ENCODE peak calls at places on chromosomes 16 and 17, in nine cellular contexts. One of them, this sample, is unnamed.

GRCh38 chr17:29016635-29017034 is 10.8 kb upstream of the SEZ6 start:
- DNase-seq in naive thymus-derived CD8-positive, alpha-beta T cell: no peak
- DNase-seq in posterior cingulate gyrus: no peak
- DNase-seq in ascending aorta: no peak
- DNase-seq in upper lobe of right lung: no peak
- DNase-seq in iris pigment epithelial cell: no peak
- DNase-seq in HT1080: no peak
- DNase-seq in activated naive CD4-positive, alpha-beta T cell: no peak
- DNase-seq in M059J: no peak
- DNase-seq in this sample: no peak

GRCh38 chr16:4544483-4544882 is 5.9 kb upstream of the CDIP1 start:
- DNase-seq in HT1080: no peak
- DNase-seq in iris pigment epithelial cell: no peak
- DNase-seq in posterior cingulate gyrus: no peak
- DNase-seq in upper lobe of right lung: no peak
- DNase-seq in ascending aorta: no peak
- DNase-seq in M059J: no peak
- DNase-seq in activated naive CD4-positive, alpha-beta T cell: no peak
- DNase-seq in naive thymus-derived CD8-positive, alpha-beta T cell: no peak
- DNase-seq in this sample: no peak

GRCh38 chr17:64498308-64499203 is 1.7 kb upstream of the POLG2 start:
- DNase-seq in ascending aorta: no peak
- DNase-seq in M059J: peak
- DNase-seq in naive thymus-derived CD8-positive, alpha-beta T cell: no peak
- DNase-seq in upper lobe of right lung: no peak
- DNase-seq in posterior cingulate gyrus: no peak
- DNase-seq in activated naive CD4-positive, alpha-beta T cell: no peak
- DNase-seq in iris pigment epithelial cell: no peak
- DNase-seq in HT1080: no peak
- DNase-seq in this sample: peak

GRCh38 chr16:16151315-16151714 is 72.0 kb downstream of the ABCC6 start:
- DNase-seq in upper lobe of right lung: no peak
- DNase-seq in M059J: no peak
- DNase-seq in activated naive CD4-positive, alpha-beta T cell: no peak
- DNase-seq in naive thymus-derived CD8-positive, alpha-beta T cell: no peak
- DNase-seq in iris pigment epithelial cell: peak
- DNase-seq in posterior cingulate gyrus: no peak
- DNase-seq in ascending aorta: no peak
- DNase-seq in HT1080: peak
- DNase-seq in this sample: no peak

GRCh38 chr16:30377050-30377811 is 2.6 kb downstream of the MYL11 start:
- DNase-seq in iris pigment epithelial cell: no peak
- DNase-seq in activated naive CD4-positive, alpha-beta T cell: no peak
- DNase-seq in upper lobe of right lung: no peak
- DNase-seq in posterior cingulate gyrus: no peak
- DNase-seq in HT1080: no peak
- DNase-seq in M059J: no peak
- DNase-seq in ascending aorta: no peak
- DNase-seq in naive thymus-derived CD8-positive, alpha-beta T cell: no peak
- DNase-seq in this sample: no peak

GRCh38 chr17:61984826-61985225 is 57.0 kb upstream of the INTS2 start:
- DNase-seq in posterior cingulate gyrus: no peak
- DNase-seq in iris pigment epithelial cell: no peak
- DNase-seq in naive thymus-derived CD8-positive, alpha-beta T cell: no peak
- DNase-seq in M059J: no peak
- DNase-seq in activated naive CD4-positive, alpha-beta T cell: no peak
- DNase-seq in HT1080: no peak
- DNase-seq in upper lobe of right lung: no peak
- DNase-seq in ascending aorta: no peak
- DNase-seq in this sample: no peak

GRCh38 chr17:55168970-55169687 is 95.6 kb upstream of the HLF start:
- DNase-seq in M059J: no peak
- DNase-seq in activated naive CD4-positive, alpha-beta T cell: no peak
- DNase-seq in ascending aorta: no peak
- DNase-seq in naive thymus-derived CD8-positive, alpha-beta T cell: no peak
- DNase-seq in iris pigment epithelial cell: no peak
- DNase-seq in posterior cingulate gyrus: no peak
- DNase-seq in HT1080: no peak
- DNase-seq in upper lobe of right lung: no peak
- DNase-seq in this sample: no peak

GRCh38 chr17:81042606-81043005 is 7.7 kb downstream of the BAIAP2 start:
- DNase-seq in ascending aorta: no peak
- DNase-seq in upper lobe of right lung: no peak
- DNase-seq in iris pigment epithelial cell: no peak
- DNase-seq in HT1080: no peak
- DNase-seq in naive thymus-derived CD8-positive, alpha-beta T cell: no peak
- DNase-seq in activated naive CD4-positive, alpha-beta T cell: no peak
- DNase-seq in posterior cingulate gyrus: no peak
- DNase-seq in M059J: no peak
- DNase-seq in this sample: no peak

GRCh38 chr16:62585041-62585545 is 548.9 kb upstream of the CDH8 start:
- DNase-seq in activated naive CD4-positive, alpha-beta T cell: no peak
- DNase-seq in naive thymus-derived CD8-positive, alpha-beta T cell: no peak
- DNase-seq in ascending aorta: no peak
- DNase-seq in M059J: no peak
- DNase-seq in HT1080: no peak
- DNase-seq in posterior cingulate gyrus: no peak
- DNase-seq in upper lobe of right lung: no peak
- DNase-seq in iris pigment epithelial cell: no peak
- DNase-seq in this sample: no peak

GRCh38 chr16:30183961-30184429 is 593 bp downstream of the CORO1A start:
- DNase-seq in HT1080: no peak
- DNase-seq in ascending aorta: peak
- DNase-seq in M059J: no peak
- DNase-seq in iris pigment epithelial cell: no peak
- DNase-seq in upper lobe of right lung: peak
- DNase-seq in naive thymus-derived CD8-positive, alpha-beta T cell: peak
- DNase-seq in activated naive CD4-positive, alpha-beta T cell: no peak
- DNase-seq in posterior cingulate gyrus: no peak
- DNase-seq in this sample: no peak

GRCh38 chr16:69893086-69893485 is 58.0 kb upstream of the CLEC18A start:
- DNase-seq in HT1080: no peak
- DNase-seq in M059J: no peak
- DNase-seq in ascending aorta: no peak
- DNase-seq in upper lobe of right lung: no peak
- DNase-seq in posterior cingulate gyrus: no peak
- DNase-seq in naive thymus-derived CD8-positive, alpha-beta T cell: no peak
- DNase-seq in activated naive CD4-positive, alpha-beta T cell: no peak
- DNase-seq in iris pigment epithelial cell: no peak
- DNase-seq in this sample: no peak

GRCh38 chr16:50677351-50677750 is 3.8 kb downstream of the SNX20 start:
- DNase-seq in upper lobe of right lung: no peak
- DNase-seq in posterior cingulate gyrus: no peak
- DNase-seq in M059J: no peak
- DNase-seq in activated naive CD4-positive, alpha-beta T cell: no peak
- DNase-seq in iris pigment epithelial cell: no peak
- DNase-seq in ascending aorta: no peak
- DNase-seq in HT1080: no peak
- DNase-seq in naive thymus-derived CD8-positive, alpha-beta T cell: no peak
- DNase-seq in this sample: no peak

GRCh38 chr16:72927199-72928088 is 120.5 kb downstream of the ZFHX3 start:
- DNase-seq in ascending aorta: no peak
- DNase-seq in iris pigment epithelial cell: peak
- DNase-seq in M059J: peak
- DNase-seq in naive thymus-derived CD8-positive, alpha-beta T cell: no peak
- DNase-seq in upper lobe of right lung: peak
- DNase-seq in posterior cingulate gyrus: no peak
- DNase-seq in HT1080: peak
- DNase-seq in activated naive CD4-positive, alpha-beta T cell: no peak
- DNase-seq in this sample: peak

GRCh38 chr17:57919912-57920311 is 35.3 kb downstream of the CUEDC1 start:
- DNase-seq in posterior cingulate gyrus: no peak
- DNase-seq in HT1080: no peak
- DNase-seq in naive thymus-derived CD8-positive, alpha-beta T cell: no peak
- DNase-seq in activated naive CD4-positive, alpha-beta T cell: no peak
- DNase-seq in M059J: no peak
- DNase-seq in upper lobe of right lung: no peak
- DNase-seq in iris pigment epithelial cell: no peak
- DNase-seq in ascending aorta: no peak
- DNase-seq in this sample: no peak

GRCh38 chr16:80583466-80583865 is 42.7 kb downstream of the DYNLRB2 start:
- DNase-seq in HT1080: peak
- DNase-seq in posterior cingulate gyrus: no peak
- DNase-seq in naive thymus-derived CD8-positive, alpha-beta T cell: no peak
- DNase-seq in ascending aorta: no peak
- DNase-seq in iris pigment epithelial cell: peak
- DNase-seq in M059J: peak
- DNase-seq in upper lobe of right lung: no peak
- DNase-seq in activated naive CD4-positive, alpha-beta T cell: no peak
- DNase-seq in this sample: peak

GRCh38 chr16:66416981-66417700 is 10.0 kb upstream of the BEAN1 start:
- DNase-seq in iris pigment epithelial cell: peak
- DNase-seq in HT1080: peak
- DNase-seq in activated naive CD4-positive, alpha-beta T cell: no peak
- DNase-seq in ascending aorta: no peak
- DNase-seq in posterior cingulate gyrus: no peak
- DNase-seq in upper lobe of right lung: no peak
- DNase-seq in naive thymus-derived CD8-positive, alpha-beta T cell: no peak
- DNase-seq in M059J: peak
- DNase-seq in this sample: peak

GRCh38 chr16:19774024-19774423 is 56.0 kb downstream of the IQCK start:
- DNase-seq in naive thymus-derived CD8-positive, alpha-beta T cell: no peak
- DNase-seq in posterior cingulate gyrus: no peak
- DNase-seq in upper lobe of right lung: no peak
- DNase-seq in M059J: no peak
- DNase-seq in HT1080: no peak
- DNase-seq in activated naive CD4-positive, alpha-beta T cell: no peak
- DNase-seq in ascending aorta: no peak
- DNase-seq in iris pigment epithelial cell: no peak
- DNase-seq in this sample: no peak

GRCh38 chr17:59688008-59688407 is 19.2 kb downstream of the PTRH2 start:
- DNase-seq in upper lobe of right lung: no peak
- DNase-seq in naive thymus-derived CD8-positive, alpha-beta T cell: no peak
- DNase-seq in M059J: no peak
- DNase-seq in ascending aorta: no peak
- DNase-seq in activated naive CD4-positive, alpha-beta T cell: no peak
- DNase-seq in iris pigment epithelial cell: peak
- DNase-seq in posterior cingulate gyrus: no peak
- DNase-seq in HT1080: no peak
- DNase-seq in this sample: no peak